ENCODE peak calls at places on chromosomes 1 and 21, in nine cellular contexts. R is GM23338, I is H1, L is GM12878, M is fibroblast of lung, K is neural progenitor cell, W is hepatocyte, C is K562, A is mammary epithelial cell. F is an unnamed sample.

GRCh38 chr1:30514137-30514654 is 209.2 kb downstream of the MATN1 start:
- DNase-seq in R (no peak), M (no peak), C (no peak), W (no peak), L (no peak), A (no peak), K (no peak), I (peak), F (no peak)

GRCh38 chr21:42122398-42122797 is 51.3 kb downstream of the UMODL1 start:
- DNase-seq in A (no peak), L (no peak), C (no peak), M (no peak), K (no peak), I (no peak), R (no peak), W (no peak), F (no peak)

GRCh38 chr1:101820080-101820479 is 176.6 kb downstream of the OLFM3 start:
- DNase-seq in C (no peak), L (no peak), M (peak), K (peak), A (peak), W (peak), R (peak), I (no peak), F (no peak)

GRCh38 chr1:51624851-51625250 is 8.0 kb downstream of the OSBPL9 start:
- DNase-seq in R (no peak), A (no peak), W (no peak), C (no peak), I (no peak), K (no peak), M (no peak), L (no peak), F (no peak)

GRCh38 chr1:68269637-68270430 is 37.5 kb upstream of the WLS start:
- DNase-seq in W (no peak), L (no peak), A (peak), C (no peak), K (no peak), I (no peak), R (peak), M (peak), F (no peak)

GRCh38 chr1:54695764-54696163 is 19.9 kb upstream of the TTC4 start:
- DNase-seq in K (no peak), L (no peak), C (no peak), R (no peak), M (no peak), W (no peak), A (no peak), I (no peak), F (no peak)

GRCh38 chr1:189567890-189568289 is 909.8 kb downstream of the BRINP3 start:
- DNase-seq in M (no peak), I (no peak), R (no peak), L (no peak), C (no peak), A (no peak), K (no peak), W (no peak), F (no peak)

GRCh38 chr21:41365377-41366107 is 3.7 kb downstream of the MX2 start:
- DNase-seq in C (no peak), M (no peak), K (no peak), I (no peak), A (no peak), L (no peak), W (no peak), R (no peak), F (no peak)

GRCh38 chr1:57270926-57271698 is 152.7 kb downstream of the DAB1 start:
- DNase-seq in L (no peak), R (no peak), K (peak), W (no peak), A (no peak), C (no peak), I (no peak), M (no peak), F (no peak)

GRCh38 chr1:228140724-228141081 is 624 bp downstream of the GUK1 start:
- DNase-seq in K (no peak), R (no peak), C (no peak), M (no peak), A (no peak), L (no peak), I (no peak), W (no peak), F (peak)

GRCh38 chr1:151238467-151238739 is 16.1 kb upstream of the PSMD4 start:
- DNase-seq in W (no peak), I (no peak), C (no peak), A (peak), R (no peak), K (no peak), L (no peak), M (peak), F (no peak)

GRCh38 chr1:201137579-201138310 is 10.8 kb upstream of the ASCL5 start:
- DNase-seq in R (no peak), M (peak), L (no peak), I (no peak), K (no peak), C (no peak), A (peak), W (peak), F (no peak)

DNA sequence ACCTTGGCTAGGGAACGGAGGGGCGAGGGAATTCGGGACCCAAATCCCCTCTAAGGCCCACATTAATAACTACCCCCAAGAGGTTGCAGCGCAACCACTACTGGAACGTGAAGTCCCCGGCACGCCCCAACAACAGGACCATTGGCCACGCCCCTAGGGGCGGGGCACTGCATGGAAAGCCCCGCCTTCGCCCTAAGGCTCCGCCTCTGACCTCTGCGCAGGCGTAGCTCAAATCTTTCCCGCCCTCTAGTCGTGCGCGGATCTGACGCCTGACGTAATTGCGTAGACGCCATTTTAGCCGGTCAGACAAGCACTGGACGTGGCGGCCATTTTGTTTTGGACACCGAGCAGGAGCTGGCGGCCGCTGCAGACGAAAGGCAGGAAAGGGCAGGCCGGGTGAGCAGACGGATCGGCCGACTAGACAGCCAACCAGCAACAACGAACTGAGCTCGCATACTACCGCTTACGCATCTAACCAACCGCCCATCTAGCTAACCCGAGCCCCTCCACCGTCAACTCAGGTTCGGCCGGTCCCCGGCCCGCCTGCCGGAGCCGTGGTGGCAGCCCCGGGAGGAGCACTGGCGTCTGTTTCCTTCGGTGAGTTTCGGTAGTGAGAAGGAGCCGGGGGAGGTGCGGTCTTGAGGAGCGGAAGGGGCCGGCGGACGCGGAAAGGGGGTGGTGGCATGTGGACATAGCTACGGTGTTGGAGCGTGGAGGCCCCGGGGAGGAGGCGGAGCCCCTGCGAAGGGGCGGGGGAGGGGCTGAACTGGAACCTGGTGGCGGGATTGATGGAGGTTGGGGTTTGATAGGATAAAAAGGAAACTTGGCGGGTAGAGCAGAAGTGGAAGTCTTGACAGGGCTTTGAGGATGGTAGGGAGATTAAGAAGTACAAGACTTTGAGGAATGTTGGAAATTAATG is at the start of gene CHTOP:
- DNase-seq in M (peak), R (peak), A (peak), I (peak), L (peak), C (peak), K (peak), W (peak), F (peak)
- H2AFZ ChIP-seq in M (peak), R (peak), A (peak), I (peak), L (peak), C (peak), K (peak), W (peak), F (peak)

DNA sequence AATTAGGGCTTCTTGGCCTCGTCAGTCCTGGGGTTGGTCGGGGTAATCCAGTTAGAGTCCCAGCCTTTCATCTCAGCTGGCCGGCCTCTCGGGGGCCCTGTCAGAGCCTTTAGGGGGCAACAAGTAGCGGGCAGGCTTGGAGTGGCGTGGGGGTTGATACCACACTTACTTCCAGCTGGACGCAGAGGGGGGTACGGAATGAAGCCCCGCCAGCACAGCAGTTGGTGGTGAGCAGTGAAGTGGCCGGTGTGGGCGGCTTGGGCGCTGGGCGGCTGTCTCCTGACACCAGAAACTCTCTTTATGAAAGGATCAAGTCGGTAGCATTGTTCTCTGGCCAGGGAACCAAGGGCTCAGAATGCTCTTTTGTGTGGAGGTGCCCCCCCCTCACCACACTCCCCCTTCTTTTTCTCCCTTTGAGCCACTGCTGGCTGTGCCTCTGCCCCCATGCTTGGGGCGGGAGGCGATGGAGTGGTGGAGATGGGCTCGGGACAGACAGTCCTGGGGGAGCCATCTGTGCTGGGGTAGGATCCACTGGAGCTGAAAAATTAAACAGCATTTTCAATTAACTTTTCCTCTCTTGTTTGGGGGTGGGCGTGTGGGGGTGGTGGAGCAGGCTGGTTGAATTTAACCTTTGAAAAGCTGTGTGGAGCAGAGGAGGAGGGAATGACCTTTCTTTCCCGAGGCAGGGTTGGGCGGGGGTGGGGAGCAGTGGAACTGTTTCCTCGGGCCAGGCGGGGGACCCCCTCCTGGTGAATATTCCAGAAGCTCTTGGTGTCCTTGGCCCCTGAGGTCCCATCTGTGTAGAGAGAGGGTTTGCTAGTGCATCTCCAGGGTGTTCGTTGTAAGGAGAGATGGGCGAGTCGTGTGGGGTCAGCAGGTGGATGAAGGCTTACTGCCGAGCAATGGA is 102.7 kb downstream of the RNF220 start:
- DNase-seq in R (peak), W (no peak), K (peak), I (no peak), L (no peak), C (no peak), A (no peak), M (no peak), F (no peak)
- TF ChIP-seq EZH2 in R (no peak), W (no peak), K (no peak), I (no peak), L (no peak), C (no peak), A (no peak), M (no peak), F (no peak)

GRCh38 chr1:98398649-98399048 is 262.9 kb upstream of the SNX7 start:
- DNase-seq in M (peak), C (no peak), I (no peak), K (no peak), W (no peak), L (no peak), R (no peak), A (no peak), F (no peak)
- H2AFZ ChIP-seq in M (no peak), C (no peak), I (no peak), K (no peak), W (no peak), L (no peak), R (no peak), A (peak), F (no peak)

GRCh38 chr1:77096496-77097255 is 122.6 kb downstream of the PIGK start:
- DNase-seq in L (no peak), W (no peak), K (no peak), I (no peak), C (no peak), M (no peak), R (no peak), A (no peak), F (no peak)
- TF ChIP-seq EZH2 in L (no peak), W (no peak), K (no peak), I (no peak), C (no peak), M (no peak), R (no peak), A (no peak), F (no peak)